ENCODE peak calls at places on chromosome 4, in six cellular contexts. P is heart right ventricle, L is colonic mucosa, E is BE2C, M is GM23248, J is psoas muscle. W is an unnamed sample.
A peak's percentile ranks its signal among the peaks of the same experiment; 100 is the strongest.

GRCh38 chr4:145531193-145531592 is 49.5 kb downstream of the SMAD1 start:
- DNase-seq in M (no peak), E (peak; percentile 21), P (peak; percentile 16), L (no peak), J (peak; percentile 61), W (no peak)

GRCh38 chr4:6889736-6890324 is 19.8 kb upstream of the TBC1D14 start:
- DNase-seq in J (no peak), M (no peak), E (no peak), P (no peak), L (no peak), W (no peak)

GRCh38 chr4:105432438-105432837 is 41.4 kb downstream of the PPA2 start:
- DNase-seq in E (no peak), L (no peak), J (no peak), P (no peak), M (no peak), W (no peak)

GRCh38 chr4:168549145-168549544 is 52.3 kb downstream of the PALLD start:
- DNase-seq in M (no peak), P (no peak), J (no peak), L (no peak), E (no peak), W (no peak)

GRCh38 chr4:136369073-136369472 is 1163.2 kb downstream of the PCDH18 start:
- DNase-seq in P (no peak), E (no peak), J (no peak), L (no peak), M (no peak), W (no peak)

GRCh38 chr4:88881227-88881569 is 175.8 kb downstream of the FAM13A start:
- DNase-seq in J (no peak), P (no peak), E (no peak), L (no peak), M (no peak), W (no peak)

GRCh38 chr4:54683616-54684346 is 26.0 kb downstream of the KIT start:
- DNase-seq in E (peak; percentile 22), J (no peak), M (peak; percentile 61), L (no peak), P (no peak), W (peak; percentile 43)

GRCh38 chr4:99847362-99847976 is 30.8 kb downstream of the DAPP1 start:
- DNase-seq in E (no peak), P (no peak), L (no peak), J (no peak), M (no peak), W (peak; percentile 90)

GRCh38 chr4:121192500-121192899 is 28.4 kb upstream of the TNIP3 start:
- DNase-seq in M (peak; percentile 73), P (no peak), E (no peak), J (no peak), L (no peak), W (peak; percentile 53)

GRCh38 chr4:153759407-153760226 is at the start of gene RNF175:
- DNase-seq in J (peak; percentile 49), M (peak; percentile 31), E (peak; percentile 58), L (no peak), P (no peak), W (no peak)

GRCh38 chr4:77913353-77913752 is 50.7 kb downstream of the MRPL1 start:
- DNase-seq in M (peak; percentile 47), E (no peak), J (no peak), L (no peak), P (no peak), W (no peak)

GRCh38 chr4:62225972-62226371 is 1025.8 kb downstream of the ADGRL3 start:
- DNase-seq in P (no peak), J (no peak), M (no peak), L (no peak), E (no peak), W (no peak)

GRCh38 chr4:11729548-11729947 is 300.9 kb upstream of the HS3ST1 start:
- DNase-seq in E (no peak), L (peak; percentile 30), J (no peak), M (no peak), P (no peak), W (no peak)

GRCh38 chr4:108060164-108060563 is 70.5 kb downstream of the HADH start:
- DNase-seq in M (peak; percentile 48), P (no peak), E (peak; percentile 18), J (no peak), L (no peak), W (no peak)

GRCh38 chr4:8597319-8597718 is 4.8 kb downstream of the CPZ start:
- DNase-seq in L (no peak), E (peak; percentile 74), M (no peak), P (no peak), J (no peak), W (no peak)

GRCh38 chr4:8598391-8599090 is 6.0 kb downstream of the CPZ start:
- DNase-seq in M (no peak), P (no peak), E (no peak), J (no peak), L (no peak), W (no peak)

GRCh38 chr4:8599091-8599460 is 6.5 kb downstream of the CPZ start:
- DNase-seq in J (no peak), E (no peak), P (no peak), M (no peak), L (no peak), W (no peak)

GRCh38 chr4:8596891-8597290 is 4.3 kb downstream of the CPZ start:
- DNase-seq in J (no peak), P (no peak), L (no peak), E (no peak), M (no peak), W (no peak)

GRCh38 chr4:8597791-8598190 is 5.2 kb downstream of the CPZ start:
- DNase-seq in J (no peak), P (no peak), M (no peak), L (no peak), E (no peak), W (no peak)
- H3K4me1 ChIP-seq in J (no peaks in the 10 kb centered on the region), P (no peaks in the 10 kb centered on the region), M (no peaks in the 10 kb centered on the region), L (no peaks in the 10 kb centered on the region), E (no peaks in the 10 kb centered on the region), W (no peaks in the 10 kb centered on the region)

DNA sequence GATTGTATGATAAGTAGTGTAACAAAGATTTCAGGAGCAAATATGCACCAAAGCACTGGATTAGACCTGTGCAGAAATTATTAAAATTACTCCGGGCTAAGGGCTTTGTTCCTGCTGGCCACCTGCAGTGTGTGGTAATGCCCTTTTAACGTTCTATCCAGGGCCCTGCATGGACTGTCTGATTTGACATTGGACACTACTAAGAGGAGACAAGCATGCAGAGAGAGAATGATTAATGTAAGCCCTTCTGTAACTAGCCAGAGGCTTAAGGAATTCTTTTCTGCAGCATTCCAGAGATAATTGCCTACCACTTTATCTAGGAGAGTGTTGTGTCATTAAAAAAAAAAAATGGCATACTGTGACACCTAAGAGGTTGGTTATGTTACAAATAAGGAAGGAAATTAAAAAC is 117.0 kb downstream of the PCDH7 start:
- DNase-seq in P (no peak), E (no peak), J (no peak), M (no peak), L (no peak), W (no peak)
- H3K4me1 ChIP-seq in P (no peaks in the 10 kb centered on the region), E (peaks cover 29% of the 10 kb centered on the region), J (no peaks in the 10 kb centered on the region), M (no peaks in the 10 kb centered on the region), L (no peaks in the 10 kb centered on the region), W (no peaks in the 10 kb centered on the region)

GRCh38 chr4:122842984-122843531 is 16.4 kb downstream of the FGF2 start:
- DNase-seq in P (no peak), M (peak; percentile 48), E (no peak), L (no peak), J (no peak), W (no peak)
- H3K4me1 ChIP-seq in P (no peaks in the 10 kb centered on the region), M (peaks cover 87% of the 10 kb centered on the region), E (no peaks in the 10 kb centered on the region), L (no peaks in the 10 kb centered on the region), J (no peaks in the 10 kb centered on the region), W (no peaks in the 10 kb centered on the region)

GRCh38 chr4:23889814-23890269 is at the start of gene PPARGC1A:
- DNase-seq in E (peak; percentile 75), L (peak; percentile 87), P (peak; percentile 69), J (peak; percentile 79), M (peak; percentile 45), W (peak; percentile 91)
- H3K4me1 ChIP-seq in E (peaks cover 3% of the 10 kb centered on the region), L (no peaks in the 10 kb centered on the region), P (peaks cover 6% of the 10 kb centered on the region), J (no peaks in the 10 kb centered on the region), M (peaks cover 22% of the 10 kb centered on the region), W (peaks cover 15% of the 10 kb centered on the region)

DNA sequence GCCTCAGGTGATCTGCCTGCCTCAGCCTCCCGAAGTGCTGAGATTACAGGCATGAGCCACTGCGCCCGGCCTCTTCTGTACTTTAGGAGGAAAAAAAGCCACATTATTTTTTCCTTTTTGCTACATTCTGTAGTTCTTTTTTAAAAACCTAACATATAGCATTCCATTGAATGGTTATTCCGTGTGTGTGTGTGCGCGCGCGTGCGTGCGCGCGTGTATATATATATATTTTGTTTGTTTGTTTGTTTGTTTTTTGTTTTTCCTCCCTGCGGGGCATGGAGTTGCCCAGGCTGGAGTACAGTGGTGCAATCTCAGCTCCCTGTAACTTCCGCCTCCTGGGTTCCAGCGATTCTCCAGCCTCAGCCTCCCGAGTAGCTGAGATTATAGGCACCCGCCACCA is 59.5 kb downstream of the ARHGAP10 start:
- DNase-seq in P (no peak), L (no peak), M (no peak), E (no peak), J (no peak), W (no peak)
- H3K4me1 ChIP-seq in P (peaks cover 48% of the 10 kb centered on the region), L (no peaks in the 10 kb centered on the region), M (peaks cover 47% of the 10 kb centered on the region), E (peaks cover 31% of the 10 kb centered on the region), J (peaks cover 59% of the 10 kb centered on the region), W (no peaks in the 10 kb centered on the region)